ENCODE peak calls at places on chromosome 10, in eight cellular contexts. N is fibroblast of lung; D is body of pancreas; A is CD8-positive, alpha-beta T cell; P is heart left ventricle; W is tibial artery; T is ovary; S is psoas muscle. I is an unnamed sample.

GRCh38 chr10:102397222-102398171 is 2.0 kb downstream of the NFKB2 start:
- DNase-seq in T (peak; percentile 8), N (no peak), D (no peak), W (no peak), P (no peak), A (no peak), S (no peak), I (no peak)

GRCh38 chr10:109593686-109594085 is 329.6 kb downstream of the XPNPEP1 start:
- DNase-seq in W (no peak), A (no peak), S (no peak), T (no peak), N (peak; percentile 2), P (no peak), D (no peak), I (no peak)

GRCh38 chr10:132208489-132209050 is 21.8 kb downstream of the DPYSL4 start:
- DNase-seq in A (no peak), P (peak; percentile 63), T (no peak), S (no peak), N (no peak), W (no peak), D (no peak), I (no peak)

GRCh38 chr10:120423350-120424197 is 33.5 kb upstream of the PLPP4 start:
- DNase-seq in D (peak; percentile 29), P (no peak), T (no peak), N (peak; percentile 98), A (no peak), W (no peak), S (no peak), I (peak; percentile 49)

GRCh38 chr10:76035728-76036409 is 604.4 kb downstream of the LRMDA start:
- DNase-seq in T (no peak), D (no peak), W (no peak), S (no peak), A (no peak), P (no peak), N (no peak), I (no peak)

GRCh38 chr10:101744267-101744666 is 31.6 kb downstream of the FGF8 start:
- DNase-seq in T (no peak), N (peak; percentile 10), A (no peak), W (no peak), S (no peak), D (no peak), P (no peak), I (no peak)

GRCh38 chr10:54094321-54094720 is 706.7 kb downstream of the PCDH15 start:
- DNase-seq in S (no peak), D (no peak), T (no peak), P (no peak), W (no peak), N (no peak), A (no peak), I (no peak)

GRCh38 chr10:21813944-21814343 is 189.6 kb downstream of the DNAJC1 start:
- DNase-seq in P (no peak), S (no peak), D (no peak), A (no peak), N (no peak), W (no peak), T (no peak), I (no peak)

GRCh38 chr10:38054361-38054797 is 39.8 kb upstream of the ZNF37A start:
- DNase-seq in N (peak; percentile 86), T (no peak), S (no peak), W (no peak), P (no peak), D (no peak), A (no peak), I (no peak)

GRCh38 chr10:17181751-17182150 is 19.7 kb downstream of the TRDMT1 start:
- DNase-seq in T (no peak), D (no peak), N (peak; percentile 13), W (no peak), S (no peak), P (no peak), A (no peak), I (peak; percentile 64)

GRCh38 chr10:120783901-120784300 is 67.3 kb upstream of the WDR11 start:
- DNase-seq in N (no peak), A (no peak), T (no peak), D (no peak), W (no peak), P (no peak), S (no peak), I (no peak)

GRCh38 chr10:100625821-100626220 is 90.1 kb downstream of the HIF1AN start:
- DNase-seq in S (no peak), P (no peak), D (no peak), A (no peak), W (no peak), N (no peak), T (no peak), I (no peak)

GRCh38 chr10:44008270-44008916 is 359.7 kb upstream of the ZNF32 start:
- DNase-seq in N (peak; percentile 63), T (no peak), D (peak; percentile 53), W (no peak), P (peak; percentile 46), S (no peak), A (no peak), I (no peak)

GRCh38 chr10:2972810-2973209 is 94.5 kb upstream of the PFKP start:
- DNase-seq in D (no peak), T (no peak), P (no peak), N (no peak), W (no peak), A (no peak), S (no peak), I (no peak)

GRCh38 chr10:106348933-106349332 is 815.6 kb downstream of the SORCS1 start:
- DNase-seq in D (no peak), N (no peak), P (no peak), S (no peak), A (no peak), T (no peak), W (no peak), I (no peak)

GRCh38 chr10:50224330-50224952 is 26.9 kb downstream of the ASAH2 start:
- DNase-seq in N (peak; percentile 55), P (no peak), A (no peak), S (no peak), T (no peak), W (no peak), D (peak; percentile 61), I (no peak)

GRCh38 chr10:53005612-53006325 is 233.2 kb upstream of the MBL2 start:
- DNase-seq in N (no peak), A (no peak), S (no peak), T (no peak), P (no peak), D (no peak), W (no peak), I (no peak)

DNA sequence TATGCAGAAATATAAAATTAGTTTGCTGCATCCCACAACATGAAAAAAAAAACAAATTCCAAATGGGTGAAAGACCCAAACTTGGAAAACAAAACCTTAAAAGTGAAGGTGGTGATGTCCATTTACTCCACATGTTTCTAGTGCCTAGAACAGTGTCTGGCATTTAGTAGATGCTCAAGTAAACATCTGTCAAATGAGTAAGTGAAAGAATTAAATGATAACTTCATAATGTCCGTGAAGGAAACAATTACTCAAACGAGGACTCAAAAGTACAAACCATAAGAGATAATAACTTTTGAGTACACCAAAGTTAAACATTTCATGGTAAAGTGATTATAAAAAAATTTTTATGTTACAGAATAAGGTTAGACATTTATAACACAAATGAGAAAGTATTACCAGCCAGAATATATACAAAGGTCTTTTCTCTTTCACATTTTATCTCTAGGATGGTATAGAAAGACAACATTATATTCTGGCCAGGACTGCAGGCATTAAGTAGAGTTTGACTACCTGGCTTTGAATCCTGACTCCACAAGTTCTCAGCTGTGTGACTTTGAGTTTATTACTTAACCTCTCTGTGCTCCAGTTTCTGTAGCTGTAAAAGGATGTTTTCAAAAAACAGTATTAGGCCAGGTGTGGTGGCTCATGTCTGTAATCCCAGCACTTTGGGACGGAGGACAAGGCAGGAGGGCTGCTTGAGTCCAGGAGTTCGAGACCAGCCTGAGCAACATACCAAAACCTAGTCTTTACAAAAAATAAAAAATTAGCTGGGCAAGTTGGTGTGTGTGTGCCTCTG is 20.7 kb downstream of the NMT2 start:
- DNase-seq in N (no peak), W (no peak), D (no peak), S (no peak), A (no peak), P (no peak), T (no peak), I (no peak)
- TF ChIP-seq CTCF in N (no peak), W (no peak), D (no peak), S (no peak), A (no peak), P (no peak), T (no peak), I (no peak)

DNA sequence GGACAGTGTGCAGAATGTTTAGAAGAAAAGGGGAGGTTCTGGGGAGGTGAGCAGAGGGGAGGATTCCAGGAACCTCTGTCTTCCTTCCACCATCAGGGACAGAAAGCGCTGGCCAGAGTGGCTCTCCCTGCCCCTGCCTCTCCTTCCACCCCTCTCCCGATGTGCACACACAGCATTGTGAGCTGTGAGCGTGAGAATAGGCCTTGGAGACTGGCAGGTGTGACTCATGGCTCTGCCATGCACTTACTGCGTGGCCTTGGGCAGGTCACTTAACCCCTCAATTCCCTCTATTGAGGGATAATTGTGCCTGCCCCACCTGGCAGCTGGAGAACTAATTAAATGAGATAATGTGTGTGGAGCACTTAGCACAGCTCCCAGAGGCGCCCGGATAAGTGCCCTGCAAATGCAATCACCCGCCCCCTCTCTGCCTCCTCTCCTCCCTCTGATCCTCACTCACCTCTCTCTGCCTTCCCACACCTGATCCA is 115.4 kb downstream of the ZMIZ1 start:
- DNase-seq in A (no peak), D (peak; percentile 77), T (no peak), W (no peak), S (no peak), P (no peak), N (peak; percentile 89), I (peak; percentile 72)
- H3K4me1 ChIP-seq in A (no peaks in the 10 kb centered on the region), D (peaks cover 79% of the 10 kb centered on the region), T (peaks cover 67% of the 10 kb centered on the region), W (peaks cover 17% of the 10 kb centered on the region), S (peaks cover 38% of the 10 kb centered on the region), P (peaks cover 100% of the 10 kb centered on the region), N (peaks cover 61% of the 10 kb centered on the region), I (peaks cover 100% of the 10 kb centered on the region)

GRCh38 chr10:103676058-103676785 is 179.2 kb downstream of the SH3PXD2A start:
- DNase-seq in S (peak; percentile 68), W (peak; percentile 84), D (peak; percentile 42), N (peak; percentile 63), A (no peak), P (no peak), T (peak; percentile 53), I (no peak)
- H3K4me3 ChIP-seq in S (no peak overlapping the region), W (no peak overlapping the region), D (no peak overlapping the region), N (peak overlapping the region; percentile 6), A (no peak overlapping the region), P (no peak overlapping the region), T (peak overlapping the region; percentile 10), I (no peak overlapping the region)

DNA sequence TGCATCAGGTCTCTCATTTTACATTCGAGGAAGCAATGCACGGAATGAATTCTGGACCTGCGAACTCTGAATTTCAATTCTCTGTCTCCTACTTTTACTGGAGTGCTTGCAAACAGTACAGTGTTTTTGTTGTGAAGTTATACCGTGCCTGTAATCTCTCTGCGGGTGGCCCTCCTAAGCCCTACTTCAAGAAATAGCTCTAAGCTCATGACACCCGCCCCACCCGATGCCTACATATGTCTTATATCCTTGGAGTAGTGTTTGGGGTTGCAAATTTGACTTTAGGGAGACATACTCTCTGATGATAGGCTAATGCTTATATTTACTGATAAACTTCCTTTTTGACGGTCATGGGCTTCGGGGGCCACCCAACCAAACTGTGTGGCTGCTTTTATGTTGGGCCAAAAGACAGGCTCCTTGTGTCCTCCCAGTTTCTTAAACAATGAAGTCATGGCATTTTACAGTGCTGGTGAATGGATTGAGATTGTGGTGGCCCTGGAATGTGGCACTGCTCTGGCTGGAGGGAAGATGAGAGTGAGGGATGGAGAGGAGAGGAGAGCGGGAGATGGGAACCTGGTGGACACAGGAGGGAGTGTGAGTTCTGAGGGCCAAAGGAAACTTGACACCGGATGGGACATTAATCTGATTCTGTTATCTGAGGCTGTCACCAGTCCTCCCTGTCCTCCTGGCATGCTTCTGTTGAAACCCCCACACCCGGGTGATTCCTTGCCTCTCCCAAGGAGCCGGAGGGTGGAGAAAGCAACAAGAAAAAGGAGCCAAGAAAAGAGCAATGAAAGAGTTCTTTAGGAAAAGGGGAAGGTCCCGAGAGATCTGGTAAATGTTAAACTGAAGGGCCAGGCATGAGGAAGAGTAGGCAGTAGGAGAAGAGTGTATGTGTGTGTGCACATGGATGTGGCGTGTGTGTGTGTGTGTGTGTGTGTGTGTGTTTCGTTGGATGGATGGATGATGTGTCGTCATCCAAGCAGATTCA is 113.2 kb downstream of the TCF7L2 start:
- DNase-seq in D (no peak), S (no peak), A (no peak), P (no peak), N (peak; percentile 67), W (no peak), T (no peak), I (no peak)
- TF ChIP-seq CTCF in D (no peak), S (no peak), A (no peak), P (no peak), N (no peak), W (no peak), T (no peak), I (no peak)